ENCODE peak calls at places on chromosome X, in five cellular contexts. Z is cardiac muscle cell, J is D721Med, H is left lung, S is activated B cell treated with CpG ODN at 0.5 μM for 24 hours. U is an unnamed sample.

GRCh38 chrX:2401590-2402360 is 99.0 kb downstream of the DHRSX start:
- DNase-seq in J (no peak), H (no peak), S (no peak), Z (no peak), U (peak)

GRCh38 chrX:45479835-45480422 is 279.3 kb upstream of the DIPK2B start:
- DNase-seq in Z (no peak), H (no peak), J (no peak), S (no peak), U (no peak)

GRCh38 chrX:135521405-135522131 is 1.1 kb downstream of the INTS6L start:
- DNase-seq in J (peak), H (peak), S (peak), Z (peak), U (peak)

GRCh38 chrX:76064825-76065224 is 108.0 kb upstream of the PBDC1 start:
- DNase-seq in Z (no peak), J (no peak), H (no peak), S (no peak), U (no peak)

GRCh38 chrX:12080265-12080664 is 58.0 kb upstream of the FRMPD4 start:
- DNase-seq in S (no peak), Z (peak), J (no peak), H (no peak), U (no peak)

GRCh38 chrX:129665916-129666644 is 11.3 kb upstream of the APLN start:
- DNase-seq in Z (no peak), J (no peak), H (no peak), S (no peak), U (peak)

GRCh38 chrX:149903889-149904748 is 23.1 kb downstream of the MAGEA8 start:
- DNase-seq in S (no peak), Z (no peak), H (no peak), J (no peak), U (no peak)

GRCh38 chrX:129737921-129738320 is 858 bp upstream of the XPNPEP2 start:
- DNase-seq in H (no peak), S (no peak), J (no peak), Z (no peak), U (no peak)

GRCh38 chrX:133640161-133641015 is 225.1 kb upstream of the GPC4 start:
- DNase-seq in Z (no peak), H (no peak), J (no peak), S (no peak), U (no peak)

GRCh38 chrX:23888887-23889501 is 18.7 kb downstream of the APOO start:
- DNase-seq in Z (no peak), J (no peak), H (no peak), S (no peak), U (no peak)

GRCh38 chrX:13778916-13779315 is 38.0 kb downstream of the GPM6B start:
- DNase-seq in J (no peak), S (no peak), Z (no peak), H (no peak), U (no peak)

GRCh38 chrX:116872931-116873330 is 410.2 kb upstream of the CT83 start:
- DNase-seq in H (no peak), S (no peak), J (no peak), Z (no peak), U (no peak)

GRCh38 chrX:70079297-70079696 is 17.0 kb downstream of the OTUD6A start:
- DNase-seq in S (no peak), J (no peak), H (no peak), Z (no peak), U (peak)

GRCh38 chrX:129525162-129525561 is 1.9 kb upstream of the SMARCA1 start:
- DNase-seq in Z (no peak), H (no peak), S (no peak), J (no peak), U (no peak)

GRCh38 chrX:153933751-153934472 is 925 bp downstream of the NAA10 start:
- DNase-seq in J (no peak), H (no peak), S (no peak), Z (no peak), U (no peak)

GRCh38 chrX:138710311-138710791 is 1.2 kb downstream of the FGF13 start:
- DNase-seq in J (no peak), H (no peak), S (no peak), Z (peak), U (peak)

GRCh38 chrX:72255445-72255844 is 16.6 kb upstream of the ERCC6L start:
- DNase-seq in Z (no peak), S (no peak), J (no peak), H (peak), U (no peak)

GRCh38 chrX:63250253-63250868 is 100.8 kb downstream of the SPIN4 start:
- DNase-seq in H (no peak), J (no peak), Z (peak), S (no peak), U (no peak)

GRCh38 chrX:40277672-40278071 is 179.9 kb upstream of the BCOR start:
- DNase-seq in S (no peak), J (no peak), H (no peak), Z (no peak), U (no peak)

GRCh38 chrX:10989386-10989785 is 121.7 kb upstream of the HCCS start:
- DNase-seq in S (no peak), H (no peak), Z (peak), J (no peak), U (no peak)

GRCh38 chrX:153478746-153479145 is 8.4 kb upstream of the HAUS7 start:
- DNase-seq in S (no peak), H (no peak), Z (no peak), J (no peak), U (no peak)

GRCh38 chrX:109362101-109362500 is 119.8 kb downstream of the GUCY2F start:
- DNase-seq in S (no peak), Z (no peak), H (no peak), J (no peak), U (no peak)
- TF ChIP-seq CTCF in S (no peak), Z (no peak), H (no peak), J (no peak), U (no peak)

DNA sequence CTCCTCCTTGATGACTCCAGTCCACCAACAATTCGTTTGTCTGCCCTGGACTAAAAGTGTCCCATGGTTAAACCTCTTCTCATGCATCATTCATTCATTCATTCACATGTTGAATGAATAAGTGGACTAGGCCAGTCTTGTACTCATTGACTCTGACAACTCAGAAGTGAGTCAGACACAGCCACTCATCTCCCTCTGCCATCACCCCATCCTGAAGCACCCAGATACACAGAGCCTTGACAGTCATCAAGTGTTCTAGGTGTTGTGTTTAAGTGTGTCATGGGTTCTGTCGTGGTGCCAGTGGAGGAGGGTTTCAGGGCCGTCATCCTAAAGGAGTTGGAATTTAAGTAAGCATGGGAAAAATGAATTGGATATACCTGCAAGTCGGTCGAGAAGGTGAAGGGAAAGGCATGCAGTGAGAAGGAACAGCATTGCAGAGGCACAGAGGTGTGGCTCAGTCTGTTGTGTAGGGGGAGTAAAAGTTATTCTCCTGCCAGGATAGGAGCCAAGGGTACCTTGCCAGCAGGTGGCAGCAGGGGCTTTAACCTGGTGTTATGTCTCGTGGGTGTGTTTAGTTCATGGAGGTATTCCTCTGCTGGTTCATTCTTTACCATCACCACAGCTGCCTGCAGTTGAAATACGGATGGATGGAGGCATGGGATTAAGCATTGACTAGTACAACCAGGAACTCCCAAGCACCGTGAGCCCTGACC is 18.3 kb downstream of the MAGED2 start:
- DNase-seq in Z (no peak), H (no peak), S (no peak), J (no peak), U (no peak)
- TF ChIP-seq CTCF in Z (no peak), H (no peak), S (no peak), J (no peak), U (no peak)

GRCh38 chrX:68718443-68718820 is 71.0 kb downstream of the STARD8 start:
- DNase-seq in Z (no peak), S (no peak), J (no peak), H (peak), U (no peak)

GRCh38 chrX:68721546-68721945 is 74.1 kb downstream of the STARD8 start:
- DNase-seq in Z (no peak), J (no peak), S (no peak), H (peak), U (no peak)

GRCh38 chrX:68720851-68721250 is 73.4 kb downstream of the STARD8 start:
- DNase-seq in H (no peak), J (no peak), Z (no peak), S (no peak), U (no peak)

GRCh38 chrX:68719181-68719903 is 71.9 kb downstream of the STARD8 start:
- DNase-seq in J (no peak), H (peak), Z (no peak), S (no peak), U (no peak)

GRCh38 chrX:68719904-68720614 is 72.6 kb downstream of the STARD8 start:
- DNase-seq in J (no peak), H (peak), S (no peak), Z (no peak), U (no peak)
- TF ChIP-seq CTCF in J (no peak), H (no peak), S (no peak), Z (peak), U (peak)

DNA sequence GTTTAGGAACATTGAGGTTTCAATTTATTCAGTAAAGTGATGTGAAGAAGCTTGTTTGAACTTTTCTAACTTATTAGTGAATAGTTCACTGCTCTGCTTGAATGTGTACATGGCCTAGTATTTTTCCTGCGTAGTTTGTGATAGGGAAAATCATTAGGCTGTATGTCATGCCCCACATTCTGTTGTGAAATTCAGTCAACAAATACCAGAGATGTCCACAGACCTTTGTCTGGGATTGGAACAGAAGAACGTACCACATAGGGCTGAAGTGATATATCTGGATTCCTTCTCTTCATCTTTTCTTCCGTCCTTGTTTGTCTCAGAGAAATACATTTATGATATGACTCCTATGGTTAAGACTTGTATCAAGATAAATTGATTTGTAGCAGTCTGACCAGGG is 88.8 kb upstream of the PLS3 start:
- DNase-seq in S (no peak), H (no peak), Z (no peak), J (no peak), U (no peak)
- TF ChIP-seq CTCF in S (no peak), H (no peak), Z (no peak), J (no peak), U (no peak)

GRCh38 chrX:16834811-16835210 is 35.4 kb downstream of the RBBP7 start:
- DNase-seq in H (no peak), J (no peak), Z (peak), S (no peak), U (no peak)

GRCh38 chrX:16839852-16840460 is 30.2 kb downstream of the RBBP7 start:
- DNase-seq in J (no peak), H (no peak), Z (peak), S (no peak), U (no peak)

GRCh38 chrX:16838202-16839066 is 31.7 kb downstream of the RBBP7 start:
- DNase-seq in Z (peak), J (no peak), S (no peak), H (no peak), U (no peak)

GRCh38 chrX:16839224-16839851 is 30.8 kb downstream of the RBBP7 start:
- DNase-seq in H (no peak), Z (no peak), S (no peak), J (no peak), U (no peak)

DNA sequence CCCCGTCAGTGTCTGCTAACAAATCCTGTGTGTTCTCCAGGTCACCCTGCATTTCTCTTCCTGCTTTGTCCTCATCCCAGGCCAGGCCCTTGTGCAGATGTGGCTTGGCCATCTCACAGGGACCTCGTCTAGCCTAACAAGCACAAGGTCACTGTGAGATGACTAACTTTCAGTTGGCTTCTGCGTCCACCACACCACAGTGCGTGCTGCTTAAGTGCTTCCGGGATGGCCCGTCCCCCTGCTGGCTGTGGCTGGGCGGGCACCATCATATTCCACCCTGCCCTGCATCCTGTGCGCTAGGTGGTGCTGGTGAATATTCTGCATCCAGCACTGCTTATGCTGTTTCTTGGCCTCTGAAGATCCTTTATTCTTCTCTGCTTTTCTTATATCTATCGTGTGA is 33.8 kb downstream of the RBBP7 start:
- DNase-seq in Z (peak), S (no peak), H (no peak), J (no peak), U (no peak)
- TF ChIP-seq CTCF in Z (peak), S (no peak), H (peak), J (no peak), U (peak)

DNA sequence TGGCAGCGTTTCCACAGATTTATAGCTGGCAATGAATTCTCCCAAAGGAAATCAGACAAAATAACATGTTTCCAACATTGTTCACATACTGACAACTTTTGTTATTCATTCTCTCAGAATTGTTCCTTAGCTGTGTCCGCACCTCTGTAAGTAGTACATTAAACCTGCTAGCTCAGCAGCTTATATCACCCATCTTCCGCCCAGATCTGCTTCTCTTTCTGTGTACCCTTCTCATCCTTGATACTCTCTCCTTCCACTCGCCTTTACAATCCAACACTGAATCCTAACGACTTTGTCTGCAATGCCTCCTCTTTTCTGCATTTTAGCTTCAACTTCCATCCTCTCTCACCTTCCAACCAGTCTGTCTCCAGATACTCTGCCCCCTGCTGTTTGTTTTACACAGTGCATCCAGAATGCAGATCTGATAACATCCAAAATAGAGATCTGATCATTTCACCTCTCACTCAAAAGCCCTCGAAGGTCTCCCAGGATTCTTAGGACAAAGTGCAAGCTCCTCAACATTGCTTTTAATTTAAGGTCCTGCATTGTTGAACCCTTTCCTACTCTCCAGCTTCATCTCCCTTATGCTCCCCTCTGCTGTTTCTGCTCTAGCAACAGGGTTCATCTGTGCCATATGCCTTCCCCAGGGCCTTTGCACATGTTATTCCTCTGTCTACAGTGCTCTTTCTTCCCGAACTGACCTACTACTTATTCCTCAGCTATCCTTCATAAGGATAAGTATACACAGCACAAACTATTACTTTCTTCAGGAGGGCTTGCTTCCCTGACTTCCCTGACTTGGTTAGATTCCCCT is 67.3 kb upstream of the VBP1 start:
- DNase-seq in H (no peak), J (no peak), Z (peak), S (no peak), U (no peak)
- TF ChIP-seq CTCF in H (peak), J (peak), Z (peak), S (no peak), U (peak)

DNA sequence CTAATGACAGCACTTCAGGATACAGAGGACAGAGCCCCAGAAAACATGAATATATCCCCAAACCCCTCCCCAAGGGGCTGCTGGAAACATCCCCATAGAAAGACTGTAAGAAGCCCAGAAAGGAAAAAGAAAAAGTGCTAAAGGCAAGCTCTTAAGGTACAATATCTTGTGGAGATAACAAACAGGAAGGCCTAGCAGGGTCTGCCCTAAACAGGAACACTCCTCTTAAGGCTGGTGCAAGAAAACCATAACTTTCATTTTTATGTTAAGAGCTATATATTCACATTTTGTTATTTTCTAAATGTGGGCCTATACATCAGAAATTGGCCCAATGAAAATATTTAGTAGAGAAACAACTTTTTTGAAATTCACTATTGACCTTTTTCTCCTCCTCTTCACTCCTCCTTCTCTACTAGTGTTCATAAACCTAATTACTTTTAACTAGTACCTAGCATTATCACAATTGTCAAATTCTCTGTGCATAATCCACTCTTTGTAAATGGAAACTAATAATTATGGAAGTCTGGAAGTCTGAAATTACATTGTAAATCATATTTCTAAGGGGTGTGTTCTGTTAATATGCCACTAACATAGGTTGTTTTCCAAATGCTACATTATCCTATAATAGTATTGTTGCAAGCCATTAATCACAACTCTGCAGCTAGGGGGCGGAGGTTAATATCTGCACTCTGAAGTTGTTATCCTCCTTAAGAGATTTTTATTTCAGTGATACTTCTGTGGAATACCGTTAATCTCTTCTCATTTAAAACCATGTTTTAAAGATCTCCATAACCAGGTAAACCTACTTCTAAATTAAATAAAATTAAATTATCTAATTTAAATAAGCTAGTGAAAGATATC is 59.8 kb downstream of the CASK start:
- DNase-seq in S (no peak), J (no peak), Z (no peak), H (no peak), U (no peak)
- TF ChIP-seq CTCF in S (no peak), J (no peak), Z (no peak), H (no peak), U (no peak)